ENCODE peak calls at places on chromosomes 5 and 9, in five cellular contexts. A is testis, E is heart left ventricle, V is stomach, U is suprapubic skin. R is an unnamed sample.

GRCh38 chr5:96079075-96079474 is 117.4 kb upstream of the ELL2 start:
- DNase-seq in V (no peak), U (no peak), A (no peak), E (no peak), R (no peak)

GRCh38 chr9:131045300-131046092 is 36.5 kb downstream of the LAMC3 start:
- DNase-seq in V (no peak), E (no peak), U (no peak), A (peak; percentile 41), R (no peak)

GRCh38 chr5:165161204-165161603 is 1655.8 kb downstream of the MAT2B start:
- DNase-seq in U (no peak), E (no peak), A (no peak), V (no peak), R (no peak)

GRCh38 chr5:67092447-67093023 is 104.1 kb downstream of the CD180 start:
- DNase-seq in A (no peak), E (no peak), V (no peak), U (no peak), R (no peak)

GRCh38 chr9:130914417-130915095 is 17.9 kb upstream of the QRFP start:
- DNase-seq in U (no peak), V (no peak), E (no peak), A (no peak), R (no peak)

GRCh38 chr5:124806026-124806856 is 59.8 kb upstream of the ZNF608 start:
- DNase-seq in V (peak; percentile 89), A (peak; percentile 91), E (peak; percentile 83), U (peak; percentile 69), R (peak; percentile 84)

GRCh38 chr5:138927979-138928378 is 52.8 kb upstream of the LRRTM2 start:
- DNase-seq in V (peak; percentile 84), E (peak; percentile 92), U (no peak), A (peak; percentile 95), R (no peak)

GRCh38 chr5:1736889-1737711 is 62.5 kb downstream of the MRPL36 start:
- DNase-seq in V (peak; percentile 20), U (no peak), E (peak; percentile 20), A (no peak), R (no peak)

GRCh38 chr9:37335238-37335637 is 87.3 kb upstream of the GRHPR start:
- DNase-seq in E (no peak), U (no peak), V (no peak), A (no peak), R (no peak)

GRCh38 chr9:97744710-97745708 is 47.9 kb upstream of the XPA start:
- DNase-seq in U (no peak), E (no peak), A (no peak), V (no peak), R (no peak)

GRCh38 chr9:37897665-37898064 is 6.3 kb downstream of the SLC25A51 start:
- DNase-seq in V (no peak), E (no peak), U (no peak), A (no peak), R (no peak)

GRCh38 chr9:97802276-97802675 is 50.8 kb upstream of the FOXE1 start:
- DNase-seq in U (no peak), V (no peak), E (no peak), A (no peak), R (no peak)

GRCh38 chr5:112763165-112763564 is 25.5 kb downstream of the APC start:
- DNase-seq in E (no peak), A (no peak), U (no peak), V (no peak), R (no peak)

GRCh38 chr5:138925090-138925635 is 50.0 kb upstream of the LRRTM2 start:
- DNase-seq in E (no peak), V (no peak), A (no peak), U (no peak), R (no peak)

GRCh38 chr5:69334793-69335268 is 2.2 kb upstream of the CCDC125 start:
- DNase-seq in A (peak; percentile 93), U (peak; percentile 87), V (peak; percentile 91), E (peak; percentile 89), R (peak; percentile 87)

GRCh38 chr5:36691241-36691640 is 84.8 kb downstream of the SLC1A3 start:
- DNase-seq in A (no peak), V (no peak), U (no peak), E (no peak), R (no peak)

GRCh38 chr5:91283326-91283725 is 99.8 kb downstream of the ARRDC3 start:
- DNase-seq in A (no peak), E (no peak), V (no peak), U (no peak), R (no peak)

GRCh38 chr9:135609366-135609955 is 29.9 kb downstream of the GLT6D1 start:
- DNase-seq in V (no peak), E (no peak), U (no peak), A (peak; percentile 3), R (no peak)

GRCh38 chr5:11477786-11478185 is 426.5 kb downstream of the CTNND2 start:
- DNase-seq in E (no peak), U (no peak), A (no peak), V (no peak), R (no peak)

GRCh38 chr9:136401173-136401922 is 1.4 kb upstream of the SNAPC4 start:
- DNase-seq in A (no peak), E (no peak), V (no peak), U (no peak), R (no peak)

GRCh38 chr5:13866792-13867191 is 77.7 kb downstream of the DNAH5 start:
- DNase-seq in U (no peak), A (peak; percentile 69), E (no peak), V (no peak), R (no peak)

GRCh38 chr5:6435356-6435755 is 13.3 kb upstream of the UBE2QL1 start:
- DNase-seq in E (no peak), U (no peak), V (no peak), A (peak; percentile 38), R (no peak)

GRCh38 chr5:177256296-177256695 is 47.2 kb downstream of the RAB24 start:
- DNase-seq in A (no peak), V (peak; percentile 58), U (no peak), E (no peak), R (no peak)

GRCh38 chr5:68646142-68646541 is 430.6 kb downstream of the PIK3R1 start:
- DNase-seq in E (no peak), U (no peak), V (no peak), A (no peak), R (no peak)

GRCh38 chr5:127680579-127680978 is 22.6 kb upstream of the CCDC192 start:
- DNase-seq in A (no peak), V (no peak), U (no peak), E (no peak), R (no peak)

GRCh38 chr5:8843766-8844165 is 702.1 kb downstream of the SEMA5A start:
- DNase-seq in A (peak; percentile 50), V (no peak), E (peak; percentile 62), U (peak; percentile 84), R (no peak)

GRCh38 chr9:101477736-101478135 is 42.2 kb upstream of the ALDOB start:
- DNase-seq in A (no peak), V (no peak), E (no peak), U (no peak), R (peak; percentile 17)

GRCh38 chr5:146628950-146629349 is 113.0 kb upstream of the GPR151 start:
- DNase-seq in U (no peak), E (no peak), V (no peak), A (no peak), R (no peak)

GRCh38 chr9:128921881-128922763 is 1.3 kb downstream of the PHYHD1 start:
- DNase-seq in V (peak; percentile 55), A (peak; percentile 60), E (peak; percentile 65), U (no peak), R (peak; percentile 86)
- TF ChIP-seq POLR2A in V (no peak), A (no peak), E (no peak), U (no peak), R (no peak)

DNA sequence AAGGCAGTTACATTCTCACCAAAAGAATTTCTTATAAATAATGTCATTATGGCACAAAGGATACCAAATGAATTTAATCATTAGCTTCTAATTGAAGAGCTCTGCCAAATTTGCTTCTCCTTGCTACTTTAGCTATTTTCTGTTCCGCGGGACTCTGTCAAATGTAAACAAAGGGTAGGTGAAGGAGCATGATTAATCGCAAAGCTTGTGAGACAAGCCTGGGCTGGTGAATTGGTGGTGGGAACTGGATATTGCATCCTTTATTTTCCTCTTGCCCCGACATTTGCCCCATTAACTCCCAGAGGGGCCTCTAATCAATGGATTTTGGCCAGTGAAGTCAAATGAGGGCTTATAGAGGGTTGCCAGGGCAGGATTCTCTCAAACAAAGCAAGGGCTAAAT is 234.2 kb upstream of the RFX3 start:
- DNase-seq in E (no peak), V (no peak), U (no peak), A (no peak), R (no peak)
- TF ChIP-seq CTCF in E (no peak), V (no peak), U (no peak), A (no peak), R (no peak)

DNA sequence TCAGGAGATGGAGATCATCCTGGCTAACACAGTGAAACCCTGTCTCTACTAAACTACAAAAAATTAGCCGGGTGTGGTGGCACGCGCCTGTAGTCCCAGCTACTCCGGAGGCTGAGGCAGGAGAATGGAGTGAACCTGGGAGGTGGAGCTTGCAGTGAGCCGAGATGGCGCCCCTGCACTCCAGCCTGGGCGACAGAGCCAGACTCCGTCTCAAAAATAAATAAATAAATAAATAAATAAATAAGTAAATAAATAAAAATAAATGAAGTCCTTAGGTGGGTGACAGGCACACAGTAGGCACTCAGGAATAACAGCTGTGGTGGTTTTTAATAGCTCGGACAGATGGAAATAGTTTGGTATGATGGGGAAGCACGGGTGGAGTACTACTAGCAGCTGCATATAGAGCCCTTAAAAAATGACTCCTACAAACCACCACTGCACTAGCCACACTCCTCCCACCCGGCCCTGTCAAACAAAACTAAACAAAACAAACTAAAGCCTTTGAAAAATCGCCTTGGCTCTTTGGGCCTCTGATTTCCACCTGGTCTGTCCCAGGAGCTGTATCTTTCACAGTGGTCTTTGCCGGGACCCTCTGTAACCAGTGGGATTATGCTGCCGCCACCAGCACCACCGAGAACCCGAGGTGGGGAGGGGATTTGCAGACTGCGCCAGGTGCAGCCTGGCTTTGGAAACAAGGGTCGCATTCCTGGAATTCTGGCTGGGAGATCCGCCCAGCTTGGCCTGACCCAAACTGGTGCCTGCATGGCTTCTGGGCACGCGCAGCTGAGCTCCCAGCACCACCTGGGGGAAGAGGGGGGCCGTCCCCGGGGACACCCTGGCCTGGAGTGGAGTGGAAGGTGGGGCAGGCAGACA is 5.1 kb upstream of the WDR5 start:
- DNase-seq in V (peak; percentile 91), E (peak; percentile 72), A (peak; percentile 41), U (no peak), R (peak; percentile 82)
- TF ChIP-seq POLR2A in V (no peak), E (no peak), A (no peak), U (no peak), R (no peak)

DNA sequence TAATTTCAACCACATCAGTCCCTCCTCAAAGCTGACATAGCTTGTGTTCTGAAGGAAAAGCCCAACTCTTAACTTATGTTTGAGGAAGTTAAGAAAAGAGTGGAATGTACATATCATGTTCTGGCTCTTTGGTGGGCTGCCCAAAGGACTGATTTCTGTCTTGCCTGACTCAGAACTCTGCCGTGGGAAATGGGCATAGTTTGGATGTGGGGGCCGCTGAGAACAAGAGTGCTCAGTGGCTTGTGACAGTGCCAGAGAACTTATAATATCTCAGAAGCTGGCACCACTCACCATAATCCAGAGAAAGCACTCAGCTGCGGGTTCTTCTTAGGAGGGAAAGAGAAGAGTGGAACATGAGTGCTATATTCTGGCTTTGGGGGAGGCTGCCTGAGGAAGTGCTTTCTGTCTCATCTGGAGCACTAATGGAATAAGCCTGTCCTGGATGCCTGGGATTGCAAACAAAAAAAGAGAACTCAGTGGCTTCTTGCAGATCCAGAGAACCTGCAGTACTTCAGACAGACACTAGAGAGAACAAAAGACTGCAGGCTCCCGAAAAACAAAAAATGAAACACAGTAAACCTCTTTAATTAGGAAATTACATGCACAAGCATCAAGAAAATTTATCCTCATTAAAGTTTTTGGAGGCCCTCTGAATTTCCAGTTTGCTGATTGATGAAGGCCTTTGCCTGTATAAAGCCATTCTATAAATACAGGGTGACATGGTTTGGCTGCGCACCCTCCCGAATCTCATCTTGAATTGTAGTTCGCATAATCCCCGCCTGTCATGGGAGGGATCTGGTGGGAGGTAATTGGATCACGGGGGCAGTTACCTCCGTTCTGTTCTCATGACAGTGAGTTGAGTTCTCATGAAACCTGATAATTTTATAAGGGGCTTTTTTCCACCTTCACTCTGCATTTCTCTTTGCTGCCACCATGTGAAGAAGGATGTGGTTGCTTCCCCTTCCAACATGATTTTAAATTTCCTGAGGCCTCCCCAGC is 207.0 kb downstream of the DMAC1 start:
- DNase-seq in E (no peak), A (no peak), V (no peak), U (no peak), R (no peak)
- TF ChIP-seq CTCF in E (no peak), A (no peak), V (no peak), U (no peak), R (no peak)

R was measured in ovary.